ENCODE peak calls at places on chromosomes 13 and 19, in ten cellular contexts. B is neural progenitor cell, A is adrenal gland, D is cardiac muscle cell, E is MM.1S, O is keratinocyte, T is lower lobe of right lung, N is pancreas, Q is sigmoid colon, X is astrocyte. P is an unnamed sample. For H3K27me3 and H3K4me1, the result is how much of the 10 kb centered on the place peaks cover.

GRCh38 chr19:38329651-38330050 is 6.0 kb upstream of the CATSPERG start:
- DNase-seq in T (no peak), O (no peak), A (no peak), Q (no peak), B (no peak), D (no peak), N (no peak), X (no peak), E (no peak), P (no peak)

GRCh38 chr13:87884874-87885273 is 213.7 kb downstream of the SLITRK5 start:
- DNase-seq in D (peak), O (no peak), Q (no peak), T (no peak), X (peak), B (peak), N (no peak), E (no peak), A (no peak), P (no peak)

GRCh38 chr13:41985788-41986508 is 25.0 kb upstream of the VWA8 start:
- DNase-seq in E (no peak), N (no peak), A (no peak), B (no peak), Q (no peak), O (no peak), D (no peak), X (no peak), T (no peak), P (no peak)

GRCh38 chr13:111429064-111429558 is 108.7 kb downstream of the TEX29 start:
- DNase-seq in N (peak), E (no peak), B (peak), T (no peak), Q (no peak), A (peak), O (no peak), X (no peak), D (peak), P (no peak)

GRCh38 chr13:48975101-48975925 is at the start of gene FNDC3A:
- DNase-seq in X (peak), N (peak), Q (peak), D (peak), O (no peak), E (peak), B (peak), T (peak), A (peak), P (no peak)

GRCh38 chr19:58228584-58229254 is at the start of gene ZNF544:
- DNase-seq in N (peak), Q (peak), O (peak), T (peak), E (peak), D (peak), B (peak), X (peak), A (peak), P (peak)

GRCh38 chr13:105952233-105952767 is 583.2 kb downstream of the EFNB2 start:
- DNase-seq in Q (no peak), D (no peak), X (no peak), B (no peak), T (no peak), A (no peak), E (no peak), N (no peak), O (no peak), P (no peak)

GRCh38 chr19:6271721-6272410 is 7.9 kb downstream of the MLLT1 start:
- DNase-seq in B (peak), D (peak), Q (peak), T (peak), N (peak), A (peak), O (no peak), E (no peak), X (peak), P (peak)

GRCh38 chr19:33064117-33064777 is 441 bp downstream of the RHPN2 start:
- DNase-seq in O (no peak), N (peak), A (no peak), X (no peak), E (peak), B (no peak), Q (no peak), D (peak), T (peak), P (no peak)

GRCh38 chr19:19461671-19462622 is 53.4 kb downstream of the TSSK6 start:
- DNase-seq in Q (peak), E (no peak), N (peak), B (peak), T (peak), O (no peak), X (peak), D (peak), A (peak), P (peak)

GRCh38 chr19:54152878-54153524 is 6.5 kb downstream of the LENG1 start:
- DNase-seq in B (no peak), D (no peak), X (no peak), A (no peak), E (no peak), Q (no peak), N (no peak), O (no peak), T (no peak), P (no peak)

GRCh38 chr13:100584901-100585300 is 3.7 kb downstream of the GGACT start:
- DNase-seq in A (no peak), O (no peak), B (no peak), N (no peak), D (no peak), E (no peak), T (no peak), Q (no peak), X (peak), P (no peak)

GRCh38 chr13:86563308-86563707 is 764.1 kb upstream of the SLITRK6 start:
- DNase-seq in A (no peak), D (peak), T (no peak), O (no peak), N (no peak), X (peak), Q (no peak), B (no peak), E (no peak), P (no peak)

GRCh38 chr19:17406039-17406886 is 833 bp upstream of the BST2 start:
- DNase-seq in E (peak), Q (no peak), A (peak), D (peak), X (peak), T (no peak), N (no peak), B (no peak), O (no peak), P (no peak)

GRCh38 chr19:50870417-50871089 is 2.7 kb upstream of the KLK2 start:
- DNase-seq in O (no peak), N (peak), X (no peak), T (no peak), E (peak), B (peak), A (no peak), D (peak), Q (peak), P (no peak)

GRCh38 chr13:93244141-93244917 is 17.7 kb downstream of the GPC6 start:
- DNase-seq in O (no peak), N (no peak), D (peak), Q (no peak), B (peak), T (no peak), E (peak), A (peak), X (peak), P (peak)

GRCh38 chr19:40674291-40674690 is 16.2 kb downstream of the NUMBL start:
- DNase-seq in T (no peak), O (no peak), Q (no peak), E (no peak), B (no peak), X (no peak), D (peak), A (no peak), N (no peak), P (no peak)

GRCh38 chr19:49231389-49231788 is 73.8 kb downstream of the TRPM4 start:
- DNase-seq in O (no peak), T (no peak), E (peak), A (no peak), X (no peak), B (no peak), Q (no peak), D (no peak), N (no peak), P (no peak)

GRCh38 chr13:50685491-50685890 is 158.0 kb downstream of the DLEU7 start:
- DNase-seq in Q (peak), B (peak), O (no peak), A (peak), T (peak), N (no peak), D (peak), E (no peak), X (peak), P (peak)

GRCh38 chr19:18122860-18123795 is 25.6 kb downstream of the MAST3 start:
- DNase-seq in E (no peak), N (no peak), D (no peak), B (no peak), O (no peak), Q (no peak), A (peak), X (no peak), T (no peak), P (no peak)

GRCh38 chr19:49764341-49764740 is 1.2 kb upstream of the TSKS start:
- DNase-seq in E (no peak), N (no peak), A (no peak), Q (no peak), T (no peak), O (no peak), B (no peak), D (no peak), X (no peak), P (no peak)

GRCh38 chr13:31204592-31204991 is 4.8 kb downstream of the B3GLCT start:
- DNase-seq in X (peak), N (no peak), O (peak), T (no peak), E (no peak), A (no peak), B (no peak), Q (no peak), D (peak), P (no peak)

GRCh38 chr13:72097568-72097967 is 230.6 kb upstream of the DACH1 start:
- DNase-seq in T (no peak), E (no peak), N (no peak), D (no peak), B (no peak), A (no peak), Q (no peak), X (no peak), O (no peak), P (no peak)

GRCh38 chr13:50512602-50513527 is 330.6 kb downstream of the DLEU7 start:
- DNase-seq in E (peak), O (no peak), D (peak), B (peak), A (peak), X (peak), Q (peak), T (peak), N (peak), P (peak)

GRCh38 chr19:15399234-15399515 is 19.6 kb upstream of the AKAP8 start:
- DNase-seq in Q (peak), O (no peak), X (no peak), A (no peak), T (no peak), E (no peak), B (no peak), N (no peak), D (no peak), P (no peak)

GRCh38 chr19:5232798-5233505 is 107.7 kb downstream of the PTPRS start:
- DNase-seq in Q (no peak), B (no peak), N (peak), T (no peak), E (no peak), O (no peak), X (no peak), D (peak), A (no peak), P (no peak)

GRCh38 chr13:107124129-107124718 is 556.3 kb upstream of the ARGLU1 start:
- DNase-seq in N (no peak), O (no peak), Q (no peak), E (peak), T (no peak), D (peak), B (peak), A (no peak), X (no peak), P (no peak)

GRCh38 chr13:94256671-94257070 is 222.8 kb downstream of the DCT start:
- DNase-seq in E (no peak), B (no peak), A (no peak), X (no peak), T (no peak), O (no peak), N (no peak), Q (no peak), D (no peak), P (no peak)

GRCh38 chr19:31118292-31118925 is 230.8 kb downstream of the TSHZ3 start:
- DNase-seq in T (peak), B (peak), D (no peak), X (no peak), Q (peak), E (no peak), N (no peak), A (peak), O (no peak), P (no peak)

GRCh38 chr13:59276436-59276835 is 887.3 kb downstream of the DIAPH3 start:
- DNase-seq in N (no peak), D (no peak), E (no peak), T (no peak), X (no peak), A (no peak), O (no peak), Q (no peak), B (no peak), P (no peak)

GRCh38 chr13:101127741-101128353 is 288.5 kb downstream of the NALCN start:
- DNase-seq in D (peak), E (peak), Q (no peak), B (peak), X (peak), T (no peak), O (no peak), A (peak), N (no peak), P (no peak)

GRCh38 chr13:110306960-110307696 is at the start of the genes COL4A1 and COL4A2:
- DNase-seq in B (peak), Q (peak), T (peak), D (peak), O (no peak), N (peak), A (peak), E (no peak), X (peak), P (peak)
- H3K27me3 ChIP-seq in B (under half), Q (under half), T (under half), D (under half), O (under half), N (under half), A (under half), E (under half), X (under half), P (under half)

DNA sequence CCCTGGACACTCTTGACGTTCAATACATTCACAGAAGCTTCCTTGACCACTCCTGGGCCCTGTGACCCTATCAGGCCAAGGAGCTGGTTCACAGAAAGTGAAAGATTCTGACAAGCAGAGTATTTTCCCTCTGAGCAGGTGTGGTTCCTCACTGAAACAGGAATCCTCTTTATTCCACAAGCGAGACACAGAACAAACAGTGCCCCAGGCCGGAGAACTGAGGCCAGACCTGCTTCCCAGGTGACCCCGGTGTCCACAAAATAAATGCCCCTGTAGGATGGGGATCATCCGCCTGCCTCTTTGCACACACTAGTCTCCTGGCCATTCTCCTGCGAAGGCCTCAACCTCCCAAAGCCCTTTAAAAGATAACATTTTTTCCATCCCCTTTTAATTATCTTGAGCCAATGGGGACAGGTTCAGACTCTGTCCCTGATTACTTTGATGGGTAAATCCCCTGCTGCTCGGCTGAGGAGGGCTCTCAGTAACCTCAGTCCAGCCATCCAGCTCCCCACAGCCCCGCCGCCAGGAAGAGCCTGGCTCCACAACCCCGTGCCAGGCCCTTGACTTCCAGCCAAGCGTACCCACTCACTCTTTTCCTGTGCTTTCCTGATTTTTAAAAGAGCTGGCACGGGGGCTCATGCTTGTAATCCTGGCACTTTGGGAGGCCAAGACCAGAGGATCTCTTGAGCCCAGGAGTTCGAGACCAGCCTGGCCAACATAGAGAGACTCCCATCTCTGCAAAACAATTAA is 129.1 kb downstream of the FOXO1 start:
- DNase-seq in N (no peak), E (no peak), D (no peak), X (no peak), B (peak), A (no peak), Q (no peak), T (no peak), O (no peak), P (no peak)
- H3K4me1 ChIP-seq in N (under half), E (under half), D (under half), X (under half), B (under half), A (under half), Q (under half), T (under half), O (under half), P (under half)

DNA sequence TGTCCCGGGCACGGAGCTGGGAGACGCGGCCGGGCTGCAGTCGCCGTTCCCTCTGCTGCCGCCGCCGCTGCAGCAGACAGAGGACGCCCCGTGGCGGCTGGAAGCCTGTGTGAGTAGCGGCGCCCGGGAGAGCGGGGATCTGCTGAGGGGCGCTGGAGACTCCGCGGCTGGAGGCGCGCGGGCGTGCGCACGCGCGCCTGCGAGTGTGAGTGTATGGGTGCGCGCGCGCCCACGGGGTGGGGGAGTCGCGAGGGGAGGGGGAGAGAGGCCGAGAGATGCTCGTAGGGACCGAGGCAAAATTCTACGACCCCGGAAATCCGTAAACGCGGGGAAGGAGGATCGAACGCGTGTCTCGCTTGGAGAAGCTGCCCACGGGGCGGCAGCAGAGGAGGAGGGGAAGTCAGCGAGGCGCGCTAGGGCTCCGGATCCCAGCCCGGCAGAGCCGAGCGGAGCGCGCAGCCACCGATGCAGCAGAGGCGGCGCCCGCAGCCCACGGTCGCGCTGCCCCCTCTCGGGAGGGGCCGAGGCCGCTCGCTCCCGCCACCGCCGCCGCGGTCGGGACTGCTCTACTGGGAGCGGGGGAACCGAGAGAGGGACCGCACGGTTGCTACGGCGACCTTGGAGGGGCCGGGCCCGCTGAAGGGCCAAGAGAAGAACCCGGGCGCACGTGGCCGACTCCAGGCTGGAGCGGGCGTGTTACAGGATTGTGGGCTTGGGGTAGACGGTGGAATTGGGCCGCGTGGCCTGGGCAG is at the start of gene ENOX1:
- DNase-seq in A (peak), T (peak), B (peak), X (peak), D (peak), E (peak), N (peak), Q (peak), O (no peak), P (peak)
- H3K27me3 ChIP-seq in A (under half), T (under half), B (half or more), X (under half), D (under half), E (under half), N (under half), Q (under half), O (under half), P (under half)

DNA sequence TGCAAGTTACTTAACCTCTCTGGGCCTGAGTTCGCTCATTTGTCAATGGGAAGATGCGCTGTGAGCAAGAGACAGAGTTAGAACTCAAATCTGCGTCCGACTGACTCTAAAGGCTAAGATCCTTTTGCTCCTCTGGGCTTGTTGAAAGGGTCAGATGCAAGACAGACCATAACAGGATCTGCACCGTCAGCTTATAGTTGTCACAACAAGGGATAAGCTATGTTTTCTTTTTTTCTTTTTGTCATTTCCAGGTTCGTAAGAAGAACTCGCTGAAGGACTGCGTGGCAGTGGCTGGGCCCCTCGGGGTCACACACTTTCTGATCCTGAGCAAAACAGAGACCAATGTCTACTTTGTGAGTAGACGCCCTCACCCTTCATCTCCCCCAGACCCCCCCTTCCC is 1.1 kb downstream of the PPAN start:
- DNase-seq in Q (no peak), E (no peak), B (no peak), N (no peak), D (no peak), A (no peak), X (no peak), T (no peak), O (no peak), P (no peak)
- H3K4me1 ChIP-seq in Q (under half), E (under half), B (under half), N (under half), D (under half), A (under half), X (under half), T (under half), O (under half), P (under half)

GRCh38 chr13:112618501-112618900 is 30.5 kb upstream of the TUBGCP3 start:
- DNase-seq in E (no peak), N (no peak), B (no peak), D (no peak), A (no peak), X (no peak), T (no peak), O (no peak), Q (no peak), P (no peak)
- H3K27me3 ChIP-seq in E (under half), N (under half), B (under half), D (under half), A (under half), X (under half), T (under half), O (under half), Q (under half), P (under half)

GRCh38 chr19:1848399-1849131 is at the start of gene REXO1:
- DNase-seq in A (peak), E (peak), B (peak), N (peak), D (peak), T (peak), Q (peak), O (no peak), X (peak), P (peak)

GRCh38 chr19:1847348-1847683 is 967 bp downstream of the REXO1 start:
- DNase-seq in X (peak), Q (no peak), E (no peak), O (no peak), A (no peak), T (no peak), N (no peak), B (no peak), D (no peak), P (no peak)

GRCh38 chr19:1847684-1848398 is 442 bp downstream of the REXO1 start:
- DNase-seq in A (peak), X (no peak), N (peak), D (peak), Q (no peak), O (no peak), B (peak), T (no peak), E (no peak), P (no peak)

GRCh38 chr19:1849999-1850398 is 1.7 kb upstream of the REXO1 start:
- DNase-seq in E (no peak), D (no peak), N (no peak), B (no peak), O (no peak), T (no peak), Q (no peak), A (no peak), X (no peak), P (no peak)

GRCh38 chr19:1849132-1849474 is 820 bp upstream of the REXO1 start:
- DNase-seq in D (no peak), T (no peak), X (no peak), B (no peak), E (no peak), N (no peak), Q (no peak), O (no peak), A (no peak), P (no peak)
- H3K4me1 ChIP-seq in D (under half), T (half or more), X (under half), B (under half), E (under half), N (under half), Q (under half), O (under half), A (half or more), P (under half)

GRCh38 chr13:46578590-46578975 is 25.6 kb downstream of the LRCH1 start:
- DNase-seq in E (no peak), A (no peak), D (no peak), Q (no peak), B (no peak), X (no peak), T (no peak), O (no peak), N (no peak), P (no peak)
- H3K27me3 ChIP-seq in E (under half), A (under half), D (under half), Q (under half), B (under half), X (under half), T (under half), O (under half), N (under half), P (under half)